ENCODE peak calls at places on chromosomes 4 and X, in eight cellular contexts. One of them, this sample, is unnamed.

GRCh38 chrX:46477435-46477834 is 67.8 kb downstream of the ZNF674 start:
- DNase-seq in germinal center: no peak
- DNase-seq in GM10248: no peak
- DNase-seq in colonic mucosa: no peak
- DNase-seq in iPS-NIHi11: no peak
- DNase-seq in stimulated activated CD8-positive, alpha-beta memory T cell treated with anti-CD3 and anti-CD28 coated beads, Interleukin-2, amount 100 ng/mL, for 1 hour: no peak
- DNase-seq in neural progenitor cell: no peak
- DNase-seq in left lung: no peak
- DNase-seq in this sample: no peak

GRCh38 chr4:8829584-8829983 is 42.1 kb downstream of the HMX1 start:
- DNase-seq in germinal center: no peak
- DNase-seq in GM10248: no peak
- DNase-seq in colonic mucosa: no peak
- DNase-seq in iPS-NIHi11: no peak
- DNase-seq in stimulated activated CD8-positive, alpha-beta memory T cell treated with anti-CD3 and anti-CD28 coated beads, Interleukin-2, amount 100 ng/mL, for 1 hour: no peak
- DNase-seq in neural progenitor cell: no peak
- DNase-seq in left lung: peak; percentile 7
- DNase-seq in this sample: no peak

GRCh38 chr4:33184684-33185083 is 2464.5 kb downstream of the PCDH7 start:
- DNase-seq in germinal center: no peak
- DNase-seq in GM10248: no peak
- DNase-seq in colonic mucosa: no peak
- DNase-seq in iPS-NIHi11: no peak
- DNase-seq in stimulated activated CD8-positive, alpha-beta memory T cell treated with anti-CD3 and anti-CD28 coated beads, Interleukin-2, amount 100 ng/mL, for 1 hour: no peak
- DNase-seq in neural progenitor cell: no peak
- DNase-seq in left lung: no peak
- DNase-seq in this sample: no peak

GRCh38 chrX:136438192-136438591 is 49.6 kb upstream of the BRS3 start:
- DNase-seq in germinal center: no peak
- DNase-seq in GM10248: no peak
- DNase-seq in colonic mucosa: no peak
- DNase-seq in iPS-NIHi11: no peak
- DNase-seq in stimulated activated CD8-positive, alpha-beta memory T cell treated with anti-CD3 and anti-CD28 coated beads, Interleukin-2, amount 100 ng/mL, for 1 hour: no peak
- DNase-seq in neural progenitor cell: no peak
- DNase-seq in left lung: no peak
- DNase-seq in this sample: no peak

GRCh38 chrX:55057691-55058249 is 17.1 kb upstream of the PAGE2B start:
- DNase-seq in germinal center: peak; percentile 4
- DNase-seq in GM10248: peak; percentile 27
- DNase-seq in colonic mucosa: peak; percentile 26
- DNase-seq in iPS-NIHi11: peak; percentile 21
- DNase-seq in stimulated activated CD8-positive, alpha-beta memory T cell treated with anti-CD3 and anti-CD28 coated beads, Interleukin-2, amount 100 ng/mL, for 1 hour: no peak
- DNase-seq in neural progenitor cell: peak; percentile 26
- DNase-seq in left lung: no peak
- DNase-seq in this sample: peak; percentile 25

GRCh38 chr4:97493815-97494518 is 649.3 kb downstream of the STPG2 start:
- DNase-seq in germinal center: no peak
- DNase-seq in GM10248: no peak
- DNase-seq in colonic mucosa: no peak
- DNase-seq in iPS-NIHi11: no peak
- DNase-seq in stimulated activated CD8-positive, alpha-beta memory T cell treated with anti-CD3 and anti-CD28 coated beads, Interleukin-2, amount 100 ng/mL, for 1 hour: no peak
- DNase-seq in neural progenitor cell: peak; percentile 11
- DNase-seq in left lung: no peak
- DNase-seq in this sample: no peak

GRCh38 chr4:158811704-158812103 is 42.9 kb downstream of the FNIP2 start:
- DNase-seq in germinal center: peak; percentile 15
- DNase-seq in GM10248: no peak
- DNase-seq in colonic mucosa: peak; percentile 55
- DNase-seq in iPS-NIHi11: no peak
- DNase-seq in stimulated activated CD8-positive, alpha-beta memory T cell treated with anti-CD3 and anti-CD28 coated beads, Interleukin-2, amount 100 ng/mL, for 1 hour: no peak
- DNase-seq in neural progenitor cell: no peak
- DNase-seq in left lung: peak; percentile 59
- DNase-seq in this sample: no peak

GRCh38 chr4:79651516-79651915 is 243.5 kb upstream of the GK2 start:
- DNase-seq in germinal center: no peak
- DNase-seq in GM10248: no peak
- DNase-seq in colonic mucosa: no peak
- DNase-seq in iPS-NIHi11: peak; percentile 46
- DNase-seq in stimulated activated CD8-positive, alpha-beta memory T cell treated with anti-CD3 and anti-CD28 coated beads, Interleukin-2, amount 100 ng/mL, for 1 hour: no peak
- DNase-seq in neural progenitor cell: no peak
- DNase-seq in left lung: no peak
- DNase-seq in this sample: no peak

GRCh38 chr4:86496094-86497060 is 97.7 kb upstream of the PTPN13 start:
- DNase-seq in germinal center: peak; percentile 56
- DNase-seq in GM10248: peak; percentile 46
- DNase-seq in colonic mucosa: peak; percentile 32
- DNase-seq in iPS-NIHi11: peak; percentile 53
- DNase-seq in stimulated activated CD8-positive, alpha-beta memory T cell treated with anti-CD3 and anti-CD28 coated beads, Interleukin-2, amount 100 ng/mL, for 1 hour: no peak
- DNase-seq in neural progenitor cell: peak; percentile 61
- DNase-seq in left lung: no peak
- DNase-seq in this sample: peak; percentile 48

GRCh38 chr4:40057540-40058091 is 966 bp downstream of the N4BP2 start:
- DNase-seq in germinal center: peak; percentile 93
- DNase-seq in GM10248: peak; percentile 90
- DNase-seq in colonic mucosa: peak; percentile 90
- DNase-seq in iPS-NIHi11: peak; percentile 92
- DNase-seq in stimulated activated CD8-positive, alpha-beta memory T cell treated with anti-CD3 and anti-CD28 coated beads, Interleukin-2, amount 100 ng/mL, for 1 hour: peak; percentile 43
- DNase-seq in neural progenitor cell: peak; percentile 83
- DNase-seq in left lung: peak; percentile 75
- DNase-seq in this sample: peak; percentile 92

GRCh38 chr4:5883916-5884315 is 9.0 kb downstream of the CRMP1 start:
- DNase-seq in germinal center: no peak
- DNase-seq in GM10248: no peak
- DNase-seq in colonic mucosa: no peak
- DNase-seq in iPS-NIHi11: no peak
- DNase-seq in stimulated activated CD8-positive, alpha-beta memory T cell treated with anti-CD3 and anti-CD28 coated beads, Interleukin-2, amount 100 ng/mL, for 1 hour: no peak
- DNase-seq in neural progenitor cell: no peak
- DNase-seq in left lung: no peak
- DNase-seq in this sample: no peak

GRCh38 chr4:110621328-110621812 is 1.5 kb downstream of the PITX2 start:
- DNase-seq in germinal center: no peak
- DNase-seq in GM10248: no peak
- DNase-seq in colonic mucosa: no peak
- DNase-seq in iPS-NIHi11: no peak
- DNase-seq in stimulated activated CD8-positive, alpha-beta memory T cell treated with anti-CD3 and anti-CD28 coated beads, Interleukin-2, amount 100 ng/mL, for 1 hour: no peak
- DNase-seq in neural progenitor cell: no peak
- DNase-seq in left lung: no peak
- DNase-seq in this sample: no peak

GRCh38 chr4:98260047-98260578 is 1.1 kb upstream of the RAP1GDS1 start:
- DNase-seq in germinal center: peak; percentile 26
- DNase-seq in GM10248: no peak
- DNase-seq in colonic mucosa: peak; percentile 65
- DNase-seq in iPS-NIHi11: peak; percentile 54
- DNase-seq in stimulated activated CD8-positive, alpha-beta memory T cell treated with anti-CD3 and anti-CD28 coated beads, Interleukin-2, amount 100 ng/mL, for 1 hour: peak; percentile 2
- DNase-seq in neural progenitor cell: peak; percentile 75
- DNase-seq in left lung: peak; percentile 61
- DNase-seq in this sample: no peak

GRCh38 chrX:38271154-38271716 is 50.6 kb upstream of the SRPX start:
- DNase-seq in germinal center: no peak
- DNase-seq in GM10248: peak; percentile 15
- DNase-seq in colonic mucosa: no peak
- DNase-seq in iPS-NIHi11: no peak
- DNase-seq in stimulated activated CD8-positive, alpha-beta memory T cell treated with anti-CD3 and anti-CD28 coated beads, Interleukin-2, amount 100 ng/mL, for 1 hour: no peak
- DNase-seq in neural progenitor cell: no peak
- DNase-seq in left lung: no peak
- DNase-seq in this sample: peak; percentile 13

GRCh38 chrX:10477525-10477924 is 142.9 kb downstream of the MID1 start:
- DNase-seq in germinal center: no peak
- DNase-seq in GM10248: no peak
- DNase-seq in colonic mucosa: no peak
- DNase-seq in iPS-NIHi11: no peak
- DNase-seq in stimulated activated CD8-positive, alpha-beta memory T cell treated with anti-CD3 and anti-CD28 coated beads, Interleukin-2, amount 100 ng/mL, for 1 hour: no peak
- DNase-seq in neural progenitor cell: no peak
- DNase-seq in left lung: no peak
- DNase-seq in this sample: no peak

GRCh38 chr4:62118558-62118957 is 918.4 kb downstream of the ADGRL3 start:
- DNase-seq in germinal center: no peak
- DNase-seq in GM10248: no peak
- DNase-seq in colonic mucosa: no peak
- DNase-seq in iPS-NIHi11: no peak
- DNase-seq in stimulated activated CD8-positive, alpha-beta memory T cell treated with anti-CD3 and anti-CD28 coated beads, Interleukin-2, amount 100 ng/mL, for 1 hour: no peak
- DNase-seq in neural progenitor cell: no peak
- DNase-seq in left lung: no peak
- DNase-seq in this sample: no peak

GRCh38 chr4:97394653-97395052 is 748.6 kb downstream of the STPG2 start:
- DNase-seq in germinal center: no peak
- DNase-seq in GM10248: no peak
- DNase-seq in colonic mucosa: no peak
- DNase-seq in iPS-NIHi11: no peak
- DNase-seq in stimulated activated CD8-positive, alpha-beta memory T cell treated with anti-CD3 and anti-CD28 coated beads, Interleukin-2, amount 100 ng/mL, for 1 hour: no peak
- DNase-seq in neural progenitor cell: no peak
- DNase-seq in left lung: no peak
- DNase-seq in this sample: no peak

GRCh38 chr4:140704392-140704955 is 51.7 kb downstream of the TBC1D9 start:
- DNase-seq in germinal center: no peak
- DNase-seq in GM10248: no peak
- DNase-seq in colonic mucosa: no peak
- DNase-seq in iPS-NIHi11: no peak
- DNase-seq in stimulated activated CD8-positive, alpha-beta memory T cell treated with anti-CD3 and anti-CD28 coated beads, Interleukin-2, amount 100 ng/mL, for 1 hour: no peak
- DNase-seq in neural progenitor cell: no peak
- DNase-seq in left lung: no peak
- DNase-seq in this sample: no peak

GRCh38 chr4:2105559-2105958 is 46.4 kb downstream of the NAT8L start:
- DNase-seq in germinal center: no peak
- DNase-seq in GM10248: no peak
- DNase-seq in colonic mucosa: no peak
- DNase-seq in iPS-NIHi11: no peak
- DNase-seq in stimulated activated CD8-positive, alpha-beta memory T cell treated with anti-CD3 and anti-CD28 coated beads, Interleukin-2, amount 100 ng/mL, for 1 hour: no peak
- DNase-seq in neural progenitor cell: no peak
- DNase-seq in left lung: no peak
- DNase-seq in this sample: no peak

GRCh38 chrX:106404512-106404911 is 207.3 kb upstream of the RADX start:
- DNase-seq in germinal center: no peak
- DNase-seq in GM10248: no peak
- DNase-seq in colonic mucosa: no peak
- DNase-seq in iPS-NIHi11: peak; percentile 23
- DNase-seq in stimulated activated CD8-positive, alpha-beta memory T cell treated with anti-CD3 and anti-CD28 coated beads, Interleukin-2, amount 100 ng/mL, for 1 hour: no peak
- DNase-seq in neural progenitor cell: no peak
- DNase-seq in left lung: no peak
- DNase-seq in this sample: no peak

GRCh38 chr4:100590308-100590707 is 72.5 kb upstream of the EMCN start:
- DNase-seq in germinal center: no peak
- DNase-seq in GM10248: no peak
- DNase-seq in colonic mucosa: no peak
- DNase-seq in iPS-NIHi11: no peak
- DNase-seq in stimulated activated CD8-positive, alpha-beta memory T cell treated with anti-CD3 and anti-CD28 coated beads, Interleukin-2, amount 100 ng/mL, for 1 hour: no peak
- DNase-seq in neural progenitor cell: no peak
- DNase-seq in left lung: no peak
- DNase-seq in this sample: no peak

GRCh38 chrX:47179221-47179927 is 14.3 kb upstream of the UBA1 start:
- DNase-seq in germinal center: no peak
- DNase-seq in GM10248: no peak
- DNase-seq in colonic mucosa: no peak
- DNase-seq in iPS-NIHi11: no peak
- DNase-seq in stimulated activated CD8-positive, alpha-beta memory T cell treated with anti-CD3 and anti-CD28 coated beads, Interleukin-2, amount 100 ng/mL, for 1 hour: no peak
- DNase-seq in neural progenitor cell: no peak
- DNase-seq in left lung: peak; percentile 19
- DNase-seq in this sample: no peak

GRCh38 chrX:152907084-152907651 is 9.3 kb downstream of the ZNF185 start:
- DNase-seq in germinal center: no peak
- DNase-seq in GM10248: no peak
- DNase-seq in colonic mucosa: no peak
- DNase-seq in iPS-NIHi11: peak; percentile 81
- DNase-seq in stimulated activated CD8-positive, alpha-beta memory T cell treated with anti-CD3 and anti-CD28 coated beads, Interleukin-2, amount 100 ng/mL, for 1 hour: no peak
- DNase-seq in neural progenitor cell: peak; percentile 82
- DNase-seq in left lung: no peak
- DNase-seq in this sample: no peak

GRCh38 chrX:120015145-120016067 is 62.1 kb downstream of the RHOXF2B start:
- DNase-seq in germinal center: no peak
- DNase-seq in GM10248: no peak
- DNase-seq in colonic mucosa: no peak
- DNase-seq in iPS-NIHi11: peak; percentile 33
- DNase-seq in stimulated activated CD8-positive, alpha-beta memory T cell treated with anti-CD3 and anti-CD28 coated beads, Interleukin-2, amount 100 ng/mL, for 1 hour: no peak
- DNase-seq in neural progenitor cell: peak; percentile 40
- DNase-seq in left lung: no peak
- DNase-seq in this sample: no peak

GRCh38 chrX:108537005-108537404 is 97.4 kb downstream of the COL4A5 start:
- DNase-seq in germinal center: no peak
- DNase-seq in GM10248: peak; percentile 14
- DNase-seq in colonic mucosa: peak; percentile 24
- DNase-seq in iPS-NIHi11: peak; percentile 21
- DNase-seq in stimulated activated CD8-positive, alpha-beta memory T cell treated with anti-CD3 and anti-CD28 coated beads, Interleukin-2, amount 100 ng/mL, for 1 hour: no peak
- DNase-seq in neural progenitor cell: peak; percentile 61
- DNase-seq in left lung: no peak
- DNase-seq in this sample: peak; percentile 5

GRCh38 chr4:154503598-154503997 is 12.0 kb upstream of the DCHS2 start:
- DNase-seq in germinal center: no peak
- DNase-seq in GM10248: no peak
- DNase-seq in colonic mucosa: no peak
- DNase-seq in iPS-NIHi11: peak; percentile 40
- DNase-seq in stimulated activated CD8-positive, alpha-beta memory T cell treated with anti-CD3 and anti-CD28 coated beads, Interleukin-2, amount 100 ng/mL, for 1 hour: no peak
- DNase-seq in neural progenitor cell: peak; percentile 51
- DNase-seq in left lung: no peak
- DNase-seq in this sample: peak; percentile 39

GRCh38 chrX:118975831-118976598 is 1.6 kb downstream of the LONRF3 start:
- DNase-seq in germinal center: peak; percentile 8
- DNase-seq in GM10248: peak; percentile 23
- DNase-seq in colonic mucosa: peak; percentile 65
- DNase-seq in iPS-NIHi11: peak; percentile 37
- DNase-seq in stimulated activated CD8-positive, alpha-beta memory T cell treated with anti-CD3 and anti-CD28 coated beads, Interleukin-2, amount 100 ng/mL, for 1 hour: peak; percentile 44
- DNase-seq in neural progenitor cell: peak; percentile 44
- DNase-seq in left lung: peak; percentile 86
- DNase-seq in this sample: peak; percentile 30

GRCh38 chr4:6125103-6125651 is 75.2 kb downstream of the JAKMIP1 start:
- DNase-seq in germinal center: no peak
- DNase-seq in GM10248: no peak
- DNase-seq in colonic mucosa: no peak
- DNase-seq in iPS-NIHi11: no peak
- DNase-seq in stimulated activated CD8-positive, alpha-beta memory T cell treated with anti-CD3 and anti-CD28 coated beads, Interleukin-2, amount 100 ng/mL, for 1 hour: no peak
- DNase-seq in neural progenitor cell: no peak
- DNase-seq in left lung: no peak
- DNase-seq in this sample: no peak

GRCh38 chr4:3524349-3524748 is 7.9 kb downstream of the LRPAP1 start:
- DNase-seq in germinal center: no peak
- DNase-seq in GM10248: no peak
- DNase-seq in colonic mucosa: no peak
- DNase-seq in iPS-NIHi11: no peak
- DNase-seq in stimulated activated CD8-positive, alpha-beta memory T cell treated with anti-CD3 and anti-CD28 coated beads, Interleukin-2, amount 100 ng/mL, for 1 hour: no peak
- DNase-seq in neural progenitor cell: no peak
- DNase-seq in left lung: peak; percentile 21
- DNase-seq in this sample: no peak

GRCh38 chrX:69815063-69815462 is 199.2 kb downstream of the EDA start:
- DNase-seq in germinal center: no peak
- DNase-seq in GM10248: no peak
- DNase-seq in colonic mucosa: no peak
- DNase-seq in iPS-NIHi11: no peak
- DNase-seq in stimulated activated CD8-positive, alpha-beta memory T cell treated with anti-CD3 and anti-CD28 coated beads, Interleukin-2, amount 100 ng/mL, for 1 hour: no peak
- DNase-seq in neural progenitor cell: no peak
- DNase-seq in left lung: no peak
- DNase-seq in this sample: no peak

GRCh38 chr4:2337131-2337723 is 75.3 kb upstream of the MXD4 start:
- DNase-seq in germinal center: no peak
- DNase-seq in GM10248: no peak
- DNase-seq in colonic mucosa: no peak
- DNase-seq in iPS-NIHi11: no peak
- DNase-seq in stimulated activated CD8-positive, alpha-beta memory T cell treated with anti-CD3 and anti-CD28 coated beads, Interleukin-2, amount 100 ng/mL, for 1 hour: no peak
- DNase-seq in neural progenitor cell: no peak
- DNase-seq in left lung: no peak
- DNase-seq in this sample: peak; percentile 24

GRCh38 chrX:19462879-19463278 is 52.4 kb downstream of the MAP3K15 start:
- DNase-seq in germinal center: no peak
- DNase-seq in GM10248: no peak
- DNase-seq in colonic mucosa: no peak
- DNase-seq in iPS-NIHi11: no peak
- DNase-seq in stimulated activated CD8-positive, alpha-beta memory T cell treated with anti-CD3 and anti-CD28 coated beads, Interleukin-2, amount 100 ng/mL, for 1 hour: no peak
- DNase-seq in neural progenitor cell: no peak
- DNase-seq in left lung: no peak
- DNase-seq in this sample: no peak